ENCODE peak calls at places on chromosomes 2 and 18, in seven cellular contexts. O is left ventricle myocardium inferior, T is OCI-LY7, Z is HCT116, J is AG04449, A is upper lobe of right lung, C is body of pancreas. M is an unnamed sample.

GRCh38 chr2:7356909-7357584 is 439.8 kb downstream of the RNF144A start:
- DNase-seq in T (no peak), J (no peak), O (no peak), Z (no peak), A (no peak), C (peak), M (no peak)

GRCh38 chr2:1675633-1676032 is 68.7 kb downstream of the PXDN start:
- DNase-seq in Z (peak), O (no peak), A (no peak), T (no peak), C (no peak), J (peak), M (no peak)

GRCh38 chr2:235658371-235659174 is 164.7 kb downstream of the AGAP1 start:
- DNase-seq in J (no peak), A (peak), O (no peak), Z (no peak), C (no peak), T (no peak), M (peak)

GRCh38 chr2:240556553-240557100 is 1.2 kb downstream of the ANKMY1 start:
- DNase-seq in Z (no peak), C (no peak), A (peak), O (no peak), J (no peak), T (peak), M (peak)

GRCh38 chr2:229045671-229046070 is 225.4 kb downstream of the PID1 start:
- DNase-seq in Z (no peak), A (no peak), C (no peak), T (no peak), O (peak), J (no peak), M (no peak)

GRCh38 chr2:32159678-32160077 is 6.0 kb upstream of the SLC30A6 start:
- DNase-seq in Z (no peak), J (no peak), A (no peak), T (no peak), O (no peak), C (no peak), M (no peak)

GRCh38 chr2:238912916-238913875 is 65.3 kb downstream of the TWIST2 start:
- DNase-seq in T (no peak), A (peak), J (no peak), Z (no peak), C (no peak), O (no peak), M (no peak)

GRCh38 chr18:79736230-79736629 is 56.6 kb downstream of the CTDP1 start:
- DNase-seq in T (no peak), Z (no peak), A (peak), O (peak), C (no peak), J (no peak), M (no peak)

GRCh38 chr18:52588916-52589315 is 248.9 kb downstream of the DCC start:
- DNase-seq in O (no peak), Z (no peak), A (no peak), T (no peak), C (no peak), J (peak), M (no peak)

GRCh38 chr2:136248242-136248641 is 130.3 kb upstream of the CXCR4 start:
- DNase-seq in O (no peak), A (no peak), C (no peak), Z (peak), T (no peak), J (no peak), M (no peak)

GRCh38 chr18:53534203-53534602 is 690.3 kb downstream of the MBD2 start:
- DNase-seq in A (no peak), J (no peak), T (no peak), C (no peak), Z (no peak), O (no peak), M (no peak)

GRCh38 chr2:99819766-99820165 is 322.6 kb downstream of the AFF3 start:
- DNase-seq in A (no peak), Z (no peak), T (no peak), C (no peak), J (no peak), O (no peak), M (no peak)
- TF ChIP-seq CTCF in A (no peak), Z (no peak), T (peak), C (no peak), J (peak), O (no peak), M (no peak)

DNA sequence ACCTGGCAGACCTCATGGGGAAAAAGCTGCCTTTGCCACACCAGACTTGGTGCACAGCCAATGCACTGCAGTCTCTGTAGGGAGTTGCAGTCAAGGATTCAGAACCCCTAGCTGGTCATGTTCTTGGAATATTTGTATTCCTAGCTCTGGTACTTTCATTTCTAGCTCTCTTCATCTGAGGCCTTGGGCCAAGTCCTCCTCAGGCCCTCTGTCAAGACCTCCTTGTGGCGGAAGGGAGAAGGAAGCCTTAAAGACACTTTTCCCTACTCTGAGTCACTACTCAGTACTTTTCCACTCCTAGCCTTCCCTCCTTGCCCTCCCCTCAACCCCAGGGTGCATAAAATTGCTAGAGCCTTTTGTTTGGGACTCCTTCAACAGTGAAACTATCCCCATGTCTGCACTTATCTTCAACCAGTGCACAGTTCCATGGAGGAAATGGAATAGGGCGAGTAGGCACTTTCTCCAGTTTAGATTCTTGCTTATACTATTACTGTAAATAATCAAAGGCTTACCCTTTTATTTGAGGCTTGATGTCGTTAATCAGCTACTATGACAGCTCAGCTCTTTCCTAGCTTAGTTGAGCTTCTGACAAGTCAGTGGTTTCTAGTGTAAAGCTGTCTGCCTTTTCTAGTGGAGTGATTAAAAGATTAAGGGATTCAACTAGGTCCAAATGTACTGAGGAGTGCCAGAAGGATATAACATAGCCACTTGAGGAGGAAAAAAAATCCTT is 15.8 kb downstream of the M1AP start:
- DNase-seq in A (no peak), J (no peak), Z (peak), O (no peak), C (peak), T (no peak), M (no peak)
- TF ChIP-seq CTCF in A (no peak), J (peak), Z (peak), O (no peak), C (no peak), T (no peak), M (no peak)

DNA sequence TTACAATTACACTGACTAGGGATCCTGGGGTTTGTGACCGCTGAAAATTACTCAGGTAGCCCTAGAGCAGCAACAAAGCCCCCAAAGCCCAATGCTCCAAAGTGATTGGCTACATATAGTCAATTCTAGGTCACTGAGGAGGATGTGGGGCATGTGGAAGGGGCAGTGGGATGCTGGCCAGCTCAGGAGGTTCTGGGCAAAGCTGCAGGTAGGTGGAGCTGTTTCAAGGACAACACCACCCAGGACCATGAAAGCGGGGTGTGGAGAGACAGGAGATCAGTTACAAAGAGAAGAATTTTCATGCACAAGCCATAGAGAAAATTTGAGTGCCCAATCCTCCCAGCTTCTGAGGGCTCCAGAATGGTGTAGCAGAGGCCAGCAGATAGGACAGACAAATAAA is 75.0 kb upstream of the CCDC85A start:
- DNase-seq in A (no peak), T (no peak), Z (no peak), O (no peak), J (no peak), C (peak), M (no peak)
- TF ChIP-seq CTCF in A (no peak), T (peak), Z (peak), O (no peak), J (no peak), C (peak), M (no peak)

GRCh38 chr18:46281185-46282176 is 177.3 kb downstream of the HAUS1 start:
- DNase-seq in O (peak), J (no peak), T (peak), Z (peak), A (peak), C (peak), M (peak)
- TF ChIP-seq CTCF in O (peak), J (peak), T (peak), Z (peak), A (peak), C (peak), M (peak)

GRCh38 chr18:7755753-7756475 is 188.8 kb downstream of the PTPRM start:
- DNase-seq in J (no peak), O (no peak), C (no peak), A (no peak), T (no peak), Z (no peak), M (no peak)
- TF ChIP-seq CTCF in J (no peak), O (peak), C (peak), A (peak), T (no peak), Z (no peak), M (no peak)

GRCh38 chr2:42448163-42448562 is 45.6 kb downstream of the KCNG3 start:
- DNase-seq in Z (no peak), J (no peak), A (no peak), T (no peak), O (no peak), C (no peak), M (no peak)

GRCh38 chr2:42443980-42444379 is 49.8 kb downstream of the KCNG3 start:
- DNase-seq in C (no peak), A (no peak), Z (no peak), O (no peak), J (no peak), T (no peak), M (no peak)

GRCh38 chr2:42446503-42447271 is 47.1 kb downstream of the KCNG3 start:
- DNase-seq in A (no peak), T (no peak), C (no peak), J (no peak), O (no peak), Z (no peak), M (no peak)

GRCh38 chr2:42438685-42439084 is 55.1 kb downstream of the KCNG3 start:
- DNase-seq in A (no peak), O (no peak), Z (no peak), J (no peak), T (no peak), C (no peak), M (no peak)

DNA sequence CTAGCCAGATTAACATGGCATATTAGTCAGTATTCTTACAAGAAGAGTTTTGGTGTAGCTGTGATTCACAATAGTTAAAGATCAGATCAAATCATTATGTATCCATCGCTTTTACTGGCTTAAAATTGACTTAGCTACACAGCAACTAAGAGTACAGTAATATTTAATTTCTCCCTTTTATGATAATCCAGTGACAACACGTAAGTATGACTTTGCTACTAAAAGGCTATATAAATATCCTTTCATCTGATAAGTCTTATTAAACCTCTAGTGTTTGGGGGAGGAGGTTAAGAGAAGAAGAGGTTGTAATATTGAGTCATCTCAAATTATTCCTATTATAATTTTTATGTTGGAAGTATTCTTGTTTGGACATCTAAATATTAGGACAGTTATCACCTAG is 51.0 kb downstream of the KCNG3 start:
- DNase-seq in O (no peak), Z (no peak), T (no peak), A (no peak), J (no peak), C (no peak), M (no peak)
- TF ChIP-seq CTCF in O (no peak), Z (no peak), T (no peak), A (no peak), J (no peak), C (no peak), M (no peak)

GRCh38 chr18:55821219-55821618 is 233.2 kb upstream of the TCF4 start:
- DNase-seq in O (no peak), Z (no peak), C (no peak), T (no peak), A (no peak), J (no peak), M (no peak)
- TF ChIP-seq CTCF in O (no peak), Z (no peak), C (no peak), T (no peak), A (no peak), J (no peak), M (no peak)

GRCh38 chr2:68245066-68245465 is 7.3 kb downstream of the PPP3R1 start:
- DNase-seq in Z (no peak), T (no peak), A (no peak), C (no peak), O (no peak), J (no peak), M (no peak)

GRCh38 chr2:68248361-68248760 is 4.0 kb downstream of the PPP3R1 start:
- DNase-seq in T (no peak), C (no peak), J (no peak), A (no peak), Z (no peak), O (no peak), M (no peak)

GRCh38 chr2:68240446-68240845 is 11.9 kb downstream of the PPP3R1 start:
- DNase-seq in Z (no peak), T (no peak), A (no peak), C (no peak), J (no peak), O (no peak), M (no peak)

GRCh38 chr2:68245672-68246071 is 6.7 kb downstream of the PPP3R1 start:
- DNase-seq in T (no peak), A (no peak), J (no peak), O (no peak), C (no peak), Z (no peak), M (no peak)

GRCh38 chr2:68244456-68244855 is 7.9 kb downstream of the PPP3R1 start:
- DNase-seq in T (no peak), O (no peak), J (no peak), C (no peak), A (no peak), Z (no peak), M (no peak)
- TF ChIP-seq CTCF in T (peak), O (peak), J (no peak), C (no peak), A (no peak), Z (no peak), M (no peak)

DNA sequence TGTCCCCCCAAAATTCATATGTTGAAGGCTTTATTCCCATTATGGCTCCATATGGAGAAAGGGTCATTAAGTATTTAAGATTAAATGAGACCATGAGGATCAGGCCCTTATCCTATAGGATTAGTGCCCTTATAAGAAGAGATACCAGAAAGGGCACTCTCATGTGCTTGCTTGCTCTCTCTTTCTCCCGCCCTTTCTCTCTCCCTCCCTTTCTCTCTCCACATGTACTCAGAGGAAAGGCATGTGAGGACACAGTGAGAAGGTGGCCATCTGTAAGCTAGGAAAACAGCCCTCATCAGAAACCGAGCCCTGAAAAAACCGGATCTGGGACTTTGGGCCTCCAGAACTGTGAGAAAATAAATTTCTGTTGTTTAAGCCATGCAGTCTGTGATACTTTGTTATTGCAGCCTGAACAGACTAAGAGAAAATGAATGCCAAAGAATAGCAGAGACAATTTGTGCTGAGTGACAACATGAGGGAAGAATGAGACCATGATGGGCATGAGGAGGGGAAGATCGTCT is 300.0 kb upstream of the SLC39A10 start:
- DNase-seq in Z (no peak), A (no peak), T (no peak), O (no peak), J (no peak), C (no peak), M (no peak)
- TF ChIP-seq CTCF in Z (no peak), A (no peak), T (no peak), O (no peak), J (no peak), C (no peak), M (no peak)

M was measured in nephron progenitor cell.